ENCODE peak calls at places on chromosomes 13 and 19, in ten cellular contexts. D, M, T, G, O, C, K, P, I and W are unnamed samples.

GRCh38 chr13:27978301-27978968 is 9.3 kb upstream of the CDX2 start:
- DNase-seq in D (no peak), M (no peak), T (no peak), G (no peak), O (no peak), C (no peak), K (no peak), P (no peak), I (no peak), W (no peak)

GRCh38 chr19:3443840-3444694 is 36.3 kb downstream of the SMIM24 start:
- DNase-seq in D (no peak), M (no peak), T (peak), G (peak), O (no peak), C (no peak), K (no peak), P (no peak), I (no peak), W (no peak)

GRCh38 chr19:42242071-42242511 is 311 bp downstream of the GSK3A start:
- DNase-seq in D (no peak), M (no peak), T (no peak), G (no peak), O (no peak), C (no peak), K (no peak), P (no peak), I (no peak), W (no peak)

GRCh38 chr13:33615436-33615835 is 202.5 kb upstream of the RFC3 start:
- DNase-seq in D (no peak), M (no peak), T (no peak), G (no peak), O (no peak), C (no peak), K (no peak), P (no peak), I (no peak), W (no peak)

GRCh38 chr19:40831502-40832430 is 18.5 kb downstream of the CYP2A6 start:
- DNase-seq in D (no peak), M (no peak), T (no peak), G (peak), O (peak), C (no peak), K (peak), P (peak), I (peak), W (no peak)

GRCh38 chr13:33494596-33495214 is 209.2 kb upstream of the STARD13 start:
- DNase-seq in D (no peak), M (no peak), T (no peak), G (peak), O (no peak), C (no peak), K (peak), P (peak), I (peak), W (no peak)

GRCh38 chr19:17834350-17835181 is 13.2 kb downstream of the JAK3 start:
- DNase-seq in D (no peak), M (no peak), T (no peak), G (no peak), O (no peak), C (no peak), K (no peak), P (no peak), I (no peak), W (no peak)

GRCh38 chr13:21641629-21642028 is 29.2 kb upstream of the FGF9 start:
- DNase-seq in D (no peak), M (no peak), T (no peak), G (no peak), O (no peak), C (no peak), K (no peak), P (no peak), I (no peak), W (no peak)

GRCh38 chr13:41919741-41920487 is 41.0 kb downstream of the VWA8 start:
- DNase-seq in D (no peak), M (no peak), T (no peak), G (no peak), O (no peak), C (peak), K (no peak), P (no peak), I (no peak), W (peak)

GRCh38 chr19:46634045-46634655 is 1.9 kb downstream of the GNG8 start:
- DNase-seq in D (peak), M (peak), T (peak), G (peak), O (no peak), C (peak), K (peak), P (peak), I (peak), W (peak)

GRCh38 chr19:49403404-49404187 is 15.5 kb downstream of the KASH5 start:
- DNase-seq in D (no peak), M (no peak), T (no peak), G (no peak), O (no peak), C (peak), K (no peak), P (no peak), I (no peak), W (no peak)

GRCh38 chr19:4014541-4015491 is 7.3 kb downstream of the PIAS4 start:
- DNase-seq in D (peak), M (no peak), T (peak), G (no peak), O (no peak), C (peak), K (no peak), P (no peak), I (no peak), W (no peak)

GRCh38 chr13:33017410-33017929 is 1.2 kb downstream of the KL start:
- DNase-seq in D (peak), M (no peak), T (peak), G (peak), O (no peak), C (peak), K (peak), P (no peak), I (no peak), W (peak)

GRCh38 chr19:7865262-7865911 is 8.8 kb downstream of the PRR36 start:
- DNase-seq in D (no peak), M (no peak), T (no peak), G (no peak), O (no peak), C (peak), K (no peak), P (no peak), I (no peak), W (peak)

GRCh38 chr19:53881482-53882390 is at the start of gene PRKCG:
- DNase-seq in D (peak), M (no peak), T (peak), G (no peak), O (no peak), C (peak), K (no peak), P (peak), I (peak), W (peak)

GRCh38 chr13:29654807-29655547 is 59.5 kb upstream of the SLC7A1 start:
- DNase-seq in D (no peak), M (no peak), T (no peak), G (no peak), O (peak), C (no peak), K (no peak), P (peak), I (no peak), W (no peak)

GRCh38 chr19:459724-460511 is 915 bp downstream of the SHC2 start:
- DNase-seq in D (no peak), M (no peak), T (peak), G (peak), O (no peak), C (no peak), K (no peak), P (peak), I (peak), W (peak)

GRCh38 chr19:35856001-35856400 is 710 bp upstream of the KIRREL2 start:
- DNase-seq in D (no peak), M (no peak), T (no peak), G (no peak), O (no peak), C (no peak), K (no peak), P (no peak), I (no peak), W (no peak)

GRCh38 chr13:111219306-111219705 is 101.1 kb upstream of the TEX29 start:
- DNase-seq in D (no peak), M (no peak), T (no peak), G (peak), O (peak), C (no peak), K (no peak), P (peak), I (no peak), W (no peak)

GRCh38 chr19:42288881-42289555 is 12.9 kb upstream of the PRR19 start:
- DNase-seq in D (no peak), M (no peak), T (no peak), G (no peak), O (no peak), C (no peak), K (no peak), P (no peak), I (no peak), W (no peak)

GRCh38 chr13:44955421-44955820 is 33.9 kb downstream of the NUFIP1 start:
- DNase-seq in D (no peak), M (no peak), T (no peak), G (no peak), O (no peak), C (no peak), K (no peak), P (no peak), I (no peak), W (no peak)

GRCh38 chr13:102710261-102710679 is 15.4 kb upstream of the METTL21C start:
- DNase-seq in D (no peak), M (no peak), T (no peak), G (peak), O (peak), C (no peak), K (no peak), P (no peak), I (no peak), W (no peak)

GRCh38 chr19:41703602-41704293 is 4.7 kb upstream of the CEACAM5 start:
- DNase-seq in D (no peak), M (no peak), T (no peak), G (no peak), O (no peak), C (no peak), K (no peak), P (no peak), I (no peak), W (no peak)

GRCh38 chr13:80972857-80973478 is 632.0 kb upstream of the SPRY2 start:
- DNase-seq in D (no peak), M (no peak), T (no peak), G (no peak), O (no peak), C (no peak), K (no peak), P (no peak), I (no peak), W (no peak)

GRCh38 chr13:112761701-112762689 is 72.2 kb downstream of the ATP11A start:
- DNase-seq in D (no peak), M (no peak), T (no peak), G (peak), O (peak), C (no peak), K (no peak), P (no peak), I (no peak), W (no peak)

GRCh38 chr19:46608178-46608577 is 7.0 kb downstream of the CALM3 start:
- DNase-seq in D (no peak), M (no peak), T (no peak), G (no peak), O (no peak), C (no peak), K (no peak), P (no peak), I (no peak), W (no peak)

GRCh38 chr13:61880576-61881283 is 465.1 kb upstream of the PCDH20 start:
- DNase-seq in D (no peak), M (no peak), T (no peak), G (peak), O (no peak), C (peak), K (no peak), P (no peak), I (peak), W (peak)

GRCh38 chr13:67390462-67391093 is 160.4 kb upstream of the PCDH9 start:
- DNase-seq in D (no peak), M (no peak), T (no peak), G (peak), O (no peak), C (no peak), K (peak), P (peak), I (no peak), W (no peak)

GRCh38 chr19:34828156-34828555 is 55.1 kb upstream of the ZNF599 start:
- DNase-seq in D (no peak), M (no peak), T (no peak), G (no peak), O (no peak), C (no peak), K (no peak), P (no peak), I (no peak), W (no peak)

GRCh38 chr19:20664917-20665781 is 3.8 kb upstream of the ZNF626 start:
- DNase-seq in D (no peak), M (no peak), T (peak), G (peak), O (no peak), C (no peak), K (peak), P (no peak), I (no peak), W (no peak)

GRCh38 chr13:109836629-109837607 is 50.5 kb upstream of the IRS2 start:
- DNase-seq in D (no peak), M (no peak), T (no peak), G (no peak), O (no peak), C (no peak), K (no peak), P (no peak), I (peak), W (no peak)

GRCh38 chr13:72643339-72643989 is 84.0 kb downstream of the MZT1 start:
- DNase-seq in D (peak), M (peak), T (no peak), G (peak), O (peak), C (peak), K (no peak), P (peak), I (peak), W (peak)

GRCh38 chr13:99690426-99691189 is 189.3 kb downstream of the TM9SF2 start:
- DNase-seq in D (no peak), M (no peak), T (no peak), G (no peak), O (no peak), C (no peak), K (no peak), P (no peak), I (no peak), W (no peak)

GRCh38 chr13:66414196-66414800 is 815.8 kb downstream of the PCDH9 start:
- DNase-seq in D (no peak), M (no peak), T (no peak), G (peak), O (no peak), C (no peak), K (no peak), P (no peak), I (no peak), W (no peak)

GRCh38 chr13:45331981-45332830 is 8.8 kb downstream of the TPT1 start:
- DNase-seq in D (no peak), M (no peak), T (no peak), G (peak), O (peak), C (peak), K (peak), P (peak), I (no peak), W (no peak)

GRCh38 chr13:48278806-48279205 is 24.7 kb upstream of the RB1 start:
- DNase-seq in D (no peak), M (no peak), T (no peak), G (no peak), O (no peak), C (no peak), K (no peak), P (no peak), I (no peak), W (no peak)

GRCh38 chr19:16372065-16372915 is 47.7 kb downstream of the KLF2 start:
- DNase-seq in D (no peak), M (no peak), T (no peak), G (no peak), O (no peak), C (no peak), K (no peak), P (no peak), I (no peak), W (peak)

GRCh38 chr19:45817725-45818301 is 2.7 kb upstream of the RSPH6A start:
- DNase-seq in D (no peak), M (no peak), T (no peak), G (no peak), O (no peak), C (no peak), K (no peak), P (peak), I (no peak), W (no peak)

GRCh38 chr19:40392123-40392522 is 2.1 kb upstream of the HIPK4 start:
- DNase-seq in D (no peak), M (no peak), T (no peak), G (no peak), O (no peak), C (no peak), K (no peak), P (no peak), I (no peak), W (no peak)